ENCODE peak calls at places on chromosome 5, in seven cellular contexts. One of them, this sample, is unnamed.

GRCh38 chr5:116404792-116405191 is 169.8 kb downstream of the SEMA6A start:
- DNase-seq in non-pigmented ciliary epithelial cell: no peak
- DNase-seq in cardiac muscle cell: no peak
- DNase-seq in stimulated activated CD8-positive, alpha-beta memory T cell treated with anti-CD3 and anti-CD28 coated beads, Interleukin-15, amount 100 ng/mL, for 1 hour: no peak
- DNase-seq in dermis blood vessel endothelial cell: no peak
- DNase-seq in AG09319: no peak
- DNase-seq in CD4-positive, alpha-beta T cell: no peak
- DNase-seq in this sample: no peak

GRCh38 chr5:149274964-149275363 is 3.3 kb downstream of the AFAP1L1 start:
- DNase-seq in non-pigmented ciliary epithelial cell: no peak
- DNase-seq in cardiac muscle cell: no peak
- DNase-seq in stimulated activated CD8-positive, alpha-beta memory T cell treated with anti-CD3 and anti-CD28 coated beads, Interleukin-15, amount 100 ng/mL, for 1 hour: no peak
- DNase-seq in dermis blood vessel endothelial cell: no peak
- DNase-seq in AG09319: no peak
- DNase-seq in CD4-positive, alpha-beta T cell: no peak
- DNase-seq in this sample: no peak

GRCh38 chr5:9316041-9316440 is 229.8 kb downstream of the SEMA5A start:
- DNase-seq in non-pigmented ciliary epithelial cell: no peak
- DNase-seq in cardiac muscle cell: peak; percentile 6
- DNase-seq in stimulated activated CD8-positive, alpha-beta memory T cell treated with anti-CD3 and anti-CD28 coated beads, Interleukin-15, amount 100 ng/mL, for 1 hour: no peak
- DNase-seq in dermis blood vessel endothelial cell: no peak
- DNase-seq in AG09319: no peak
- DNase-seq in CD4-positive, alpha-beta T cell: no peak
- DNase-seq in this sample: no peak

GRCh38 chr5:112917453-112918005 is 4.5 kb downstream of the REEP5 start:
- DNase-seq in non-pigmented ciliary epithelial cell: no peak
- DNase-seq in cardiac muscle cell: peak; percentile 23
- DNase-seq in stimulated activated CD8-positive, alpha-beta memory T cell treated with anti-CD3 and anti-CD28 coated beads, Interleukin-15, amount 100 ng/mL, for 1 hour: no peak
- DNase-seq in dermis blood vessel endothelial cell: no peak
- DNase-seq in AG09319: no peak
- DNase-seq in CD4-positive, alpha-beta T cell: no peak
- DNase-seq in this sample: peak; percentile 17

GRCh38 chr5:142740903-142741302 is 29.3 kb upstream of the ARHGAP26 start:
- DNase-seq in non-pigmented ciliary epithelial cell: no peak
- DNase-seq in cardiac muscle cell: peak; percentile 53
- DNase-seq in stimulated activated CD8-positive, alpha-beta memory T cell treated with anti-CD3 and anti-CD28 coated beads, Interleukin-15, amount 100 ng/mL, for 1 hour: no peak
- DNase-seq in dermis blood vessel endothelial cell: no peak
- DNase-seq in AG09319: peak; percentile 65
- DNase-seq in CD4-positive, alpha-beta T cell: no peak
- DNase-seq in this sample: peak; percentile 25

GRCh38 chr5:181223729-181224389 is 778 bp downstream of the TRIM41 start:
- DNase-seq in non-pigmented ciliary epithelial cell: no peak
- DNase-seq in cardiac muscle cell: peak; percentile 58
- DNase-seq in stimulated activated CD8-positive, alpha-beta memory T cell treated with anti-CD3 and anti-CD28 coated beads, Interleukin-15, amount 100 ng/mL, for 1 hour: no peak
- DNase-seq in dermis blood vessel endothelial cell: peak; percentile 65
- DNase-seq in AG09319: no peak
- DNase-seq in CD4-positive, alpha-beta T cell: no peak
- DNase-seq in this sample: no peak

GRCh38 chr5:98454904-98455303 is 318.6 kb upstream of the RGMB start:
- DNase-seq in non-pigmented ciliary epithelial cell: peak; percentile 75
- DNase-seq in cardiac muscle cell: peak; percentile 88
- DNase-seq in stimulated activated CD8-positive, alpha-beta memory T cell treated with anti-CD3 and anti-CD28 coated beads, Interleukin-15, amount 100 ng/mL, for 1 hour: no peak
- DNase-seq in dermis blood vessel endothelial cell: peak; percentile 86
- DNase-seq in AG09319: peak; percentile 86
- DNase-seq in CD4-positive, alpha-beta T cell: no peak
- DNase-seq in this sample: peak; percentile 2

GRCh38 chr5:180611140-180611850 is 20.0 kb upstream of the SCGB3A1 start:
- DNase-seq in non-pigmented ciliary epithelial cell: no peak
- DNase-seq in cardiac muscle cell: no peak
- DNase-seq in stimulated activated CD8-positive, alpha-beta memory T cell treated with anti-CD3 and anti-CD28 coated beads, Interleukin-15, amount 100 ng/mL, for 1 hour: no peak
- DNase-seq in dermis blood vessel endothelial cell: peak; percentile 42
- DNase-seq in AG09319: no peak
- DNase-seq in CD4-positive, alpha-beta T cell: no peak
- DNase-seq in this sample: peak; percentile 71

GRCh38 chr5:180850434-180851078 is 10.5 kb downstream of the ZFP62 start:
- DNase-seq in non-pigmented ciliary epithelial cell: no peak
- DNase-seq in cardiac muscle cell: no peak
- DNase-seq in stimulated activated CD8-positive, alpha-beta memory T cell treated with anti-CD3 and anti-CD28 coated beads, Interleukin-15, amount 100 ng/mL, for 1 hour: no peak
- DNase-seq in dermis blood vessel endothelial cell: no peak
- DNase-seq in AG09319: no peak
- DNase-seq in CD4-positive, alpha-beta T cell: no peak
- DNase-seq in this sample: no peak

GRCh38 chr5:172412724-172413260 is 41.5 kb downstream of the SH3PXD2B start:
- DNase-seq in non-pigmented ciliary epithelial cell: peak; percentile 92
- DNase-seq in cardiac muscle cell: peak; percentile 99
- DNase-seq in stimulated activated CD8-positive, alpha-beta memory T cell treated with anti-CD3 and anti-CD28 coated beads, Interleukin-15, amount 100 ng/mL, for 1 hour: no peak
- DNase-seq in dermis blood vessel endothelial cell: peak; percentile 80
- DNase-seq in AG09319: peak; percentile 97
- DNase-seq in CD4-positive, alpha-beta T cell: no peak
- DNase-seq in this sample: no peak

This sample was measured in HT-29.